ENCODE peak calls at places on chromosomes 2 and 18, in ten cellular contexts. F, C, Y, Z, W, M, P, Q, E and N are unnamed samples.

GRCh38 chr2:127733816-127734537 is 32.7 kb downstream of the SFT2D3 start:
- DNase-seq in F (no peak), C (no peak), Y (no peak), Z (peak), W (no peak), M (no peak), P (no peak), Q (no peak), E (no peak), N (no peak)

GRCh38 chr2:188079176-188079575 is 212.5 kb upstream of the GULP1 start:
- DNase-seq in F (no peak), C (no peak), Y (no peak), Z (peak), W (no peak), M (no peak), P (no peak), Q (no peak), E (no peak), N (no peak)

GRCh38 chr2:61439241-61440002 is 31.5 kb downstream of the USP34 start:
- DNase-seq in F (no peak), C (no peak), Y (no peak), Z (no peak), W (no peak), M (no peak), P (no peak), Q (no peak), E (peak), N (no peak)

GRCh38 chr2:74373189-74373588 is 6.9 kb downstream of the DCTN1 start:
- DNase-seq in F (no peak), C (no peak), Y (no peak), Z (peak), W (no peak), M (no peak), P (no peak), Q (no peak), E (peak), N (no peak)

GRCh38 chr2:181772334-181772733 is 92.0 kb upstream of the NEUROD1 start:
- DNase-seq in F (no peak), C (no peak), Y (no peak), Z (no peak), W (no peak), M (no peak), P (no peak), Q (no peak), E (no peak), N (no peak)

GRCh38 chr2:182283512-182283911 is 143.3 kb downstream of the PDE1A start:
- DNase-seq in F (no peak), C (no peak), Y (no peak), Z (peak), W (no peak), M (no peak), P (no peak), Q (no peak), E (no peak), N (no peak)

GRCh38 chr2:200797242-200797770 is 14.4 kb upstream of the BZW1 start:
- DNase-seq in F (no peak), C (no peak), Y (peak), Z (peak), W (no peak), M (no peak), P (peak), Q (no peak), E (peak), N (no peak)

GRCh38 chr2:81901017-81901416 is 1596.5 kb upstream of the LRRTM1 start:
- DNase-seq in F (peak), C (no peak), Y (no peak), Z (peak), W (no peak), M (no peak), P (no peak), Q (no peak), E (no peak), N (no peak)

GRCh38 chr2:5788447-5788846 is 96.3 kb downstream of the SOX11 start:
- DNase-seq in F (no peak), C (no peak), Y (no peak), Z (no peak), W (no peak), M (no peak), P (no peak), Q (no peak), E (no peak), N (no peak)

GRCh38 chr2:106053116-106053515 is 141.0 kb downstream of the UXS1 start:
- DNase-seq in F (peak), C (no peak), Y (no peak), Z (peak), W (no peak), M (no peak), P (no peak), Q (no peak), E (no peak), N (no peak)

GRCh38 chr2:143893340-143893739 is 626.6 kb downstream of the ZEB2 start:
- DNase-seq in F (no peak), C (no peak), Y (no peak), Z (no peak), W (no peak), M (no peak), P (no peak), Q (no peak), E (no peak), N (no peak)

GRCh38 chr18:9735238-9735637 is 27.1 kb downstream of the RAB31 start:
- DNase-seq in F (no peak), C (no peak), Y (no peak), Z (no peak), W (no peak), M (no peak), P (no peak), Q (no peak), E (no peak), N (no peak)

GRCh38 chr18:79478484-79479113 is 82.9 kb downstream of the NFATC1 start:
- DNase-seq in F (no peak), C (no peak), Y (peak), Z (no peak), W (no peak), M (no peak), P (no peak), Q (no peak), E (peak), N (no peak)

GRCh38 chr18:72826736-72827135 is 41.1 kb downstream of the NETO1 start:
- DNase-seq in F (no peak), C (no peak), Y (no peak), Z (no peak), W (no peak), M (no peak), P (no peak), Q (no peak), E (no peak), N (no peak)

GRCh38 chr2:186827862-186828492 is 21.0 kb downstream of the ZSWIM2 start:
- DNase-seq in F (no peak), C (no peak), Y (no peak), Z (no peak), W (no peak), M (no peak), P (no peak), Q (no peak), E (no peak), N (no peak)

GRCh38 chr2:130839011-130839780 is 2.5 kb downstream of the ARHGEF4 start:
- DNase-seq in F (no peak), C (no peak), Y (no peak), Z (no peak), W (no peak), M (no peak), P (no peak), Q (no peak), E (no peak), N (no peak)

GRCh38 chr2:225041210-225041870 is 928 bp downstream of the DOCK10 start:
- DNase-seq in F (peak), C (no peak), Y (no peak), Z (peak), W (no peak), M (peak), P (no peak), Q (peak), E (no peak), N (peak)

GRCh38 chr2:88247531-88247930 is 77.4 kb downstream of the THNSL2 start:
- DNase-seq in F (no peak), C (no peak), Y (no peak), Z (no peak), W (peak), M (no peak), P (no peak), Q (no peak), E (no peak), N (no peak)

GRCh38 chr2:230472619-230473018 is 56.6 kb downstream of the SP100 start:
- DNase-seq in F (no peak), C (no peak), Y (no peak), Z (peak), W (no peak), M (peak), P (no peak), Q (no peak), E (no peak), N (no peak)

GRCh38 chr18:79845164-79845563 is 47.4 kb downstream of the KCNG2 start:
- DNase-seq in F (no peak), C (no peak), Y (no peak), Z (no peak), W (peak), M (no peak), P (no peak), Q (no peak), E (no peak), N (no peak)

GRCh38 chr2:169034256-169034655 is 3.1 kb upstream of the ABCB11 start:
- DNase-seq in F (no peak), C (no peak), Y (no peak), Z (peak), W (no peak), M (no peak), P (no peak), Q (no peak), E (no peak), N (no peak)

GRCh38 chr2:53422979-53423378 is 344.6 kb upstream of the CHAC2 start:
- DNase-seq in F (peak), C (no peak), Y (no peak), Z (peak), W (no peak), M (no peak), P (peak), Q (peak), E (peak), N (peak)
- TF ChIP-seq CTCF in F (peak), C (peak), Y (peak), Z (peak), W (peak), M (no peak), P (peak), Q (peak), E (no peak), N (peak)

GRCh38 chr2:120180066-120180465 is 43.1 kb downstream of the TMEM185B start:
- DNase-seq in F (no peak), C (no peak), Y (no peak), Z (no peak), W (no peak), M (no peak), P (no peak), Q (no peak), E (no peak), N (no peak)

GRCh38 chr2:120177973-120178372 is 45.2 kb downstream of the TMEM185B start:
- DNase-seq in F (peak), C (no peak), Y (no peak), Z (no peak), W (no peak), M (no peak), P (no peak), Q (no peak), E (no peak), N (no peak)

GRCh38 chr2:120176526-120176925 is 46.7 kb downstream of the TMEM185B start:
- DNase-seq in F (no peak), C (no peak), Y (no peak), Z (no peak), W (no peak), M (no peak), P (no peak), Q (no peak), E (no peak), N (no peak)

GRCh38 chr2:120177011-120177621 is 46.1 kb downstream of the TMEM185B start:
- DNase-seq in F (peak), C (no peak), Y (no peak), Z (no peak), W (no peak), M (no peak), P (no peak), Q (peak), E (peak), N (peak)

GRCh38 chr2:120182019-120182560 is 41.1 kb downstream of the TMEM185B start:
- DNase-seq in F (no peak), C (no peak), Y (no peak), Z (no peak), W (no peak), M (no peak), P (no peak), Q (peak), E (no peak), N (no peak)
- TF ChIP-seq CTCF in F (no peak), C (no peak), Y (no peak), Z (no peak), W (no peak), M (no peak), P (no peak), Q (no peak), E (no peak), N (no peak)

DNA sequence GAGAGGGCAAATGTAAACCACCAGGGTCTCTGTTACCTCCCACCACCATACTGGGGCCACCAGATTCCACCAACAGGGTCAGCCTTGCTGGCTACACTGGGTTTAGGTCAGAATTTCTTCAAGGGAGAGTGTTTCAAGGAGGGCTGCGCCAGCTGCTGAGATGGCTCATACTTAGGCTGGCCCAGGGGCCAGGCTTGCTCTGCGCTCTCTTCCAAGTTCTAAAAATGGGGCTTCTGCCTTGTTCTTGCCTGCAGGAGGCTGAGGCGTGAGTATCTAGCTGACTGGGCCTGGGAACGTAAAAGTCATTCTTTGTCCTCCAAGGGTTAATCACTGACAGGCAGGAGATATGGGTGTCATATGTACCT is 28.1 kb downstream of the MRPL33 start:
- DNase-seq in F (no peak), C (no peak), Y (no peak), Z (no peak), W (no peak), M (peak), P (no peak), Q (no peak), E (no peak), N (no peak)
- TF ChIP-seq CTCF in F (no peak), C (no peak), Y (no peak), Z (no peak), W (no peak), M (no peak), P (no peak), Q (no peak), E (no peak), N (no peak)

GRCh38 chr2:86195055-86195807 is at the start of gene IMMT:
- DNase-seq in F (peak), C (peak), Y (peak), Z (peak), W (peak), M (peak), P (peak), Q (peak), E (peak), N (peak)
- TF ChIP-seq CTCF in F (no peak), C (no peak), Y (no peak), Z (no peak), W (no peak), M (no peak), P (no peak), Q (no peak), E (no peak), N (no peak)

GRCh38 chr2:121483021-121483420 is 47.7 kb upstream of the RNU4ATAC start:
- DNase-seq in F (no peak), C (no peak), Y (no peak), Z (no peak), W (no peak), M (no peak), P (no peak), Q (no peak), E (no peak), N (no peak)

GRCh38 chr2:121480826-121481225 is 49.9 kb upstream of the RNU4ATAC start:
- DNase-seq in F (no peak), C (no peak), Y (peak), Z (peak), W (no peak), M (no peak), P (no peak), Q (no peak), E (no peak), N (no peak)

GRCh38 chr2:121478996-121479735 is 51.5 kb upstream of the RNU4ATAC start:
- DNase-seq in F (no peak), C (no peak), Y (no peak), Z (no peak), W (no peak), M (no peak), P (no peak), Q (no peak), E (no peak), N (no peak)

GRCh38 chr2:121476714-121477113 is 54.0 kb upstream of the RNU4ATAC start:
- DNase-seq in F (no peak), C (no peak), Y (no peak), Z (no peak), W (no peak), M (no peak), P (no peak), Q (no peak), E (no peak), N (no peak)

GRCh38 chr2:121479882-121480522 is 50.7 kb upstream of the RNU4ATAC start:
- DNase-seq in F (no peak), C (no peak), Y (no peak), Z (peak), W (no peak), M (no peak), P (peak), Q (no peak), E (no peak), N (no peak)
- TF ChIP-seq CTCF in F (no peak), C (peak), Y (no peak), Z (peak), W (no peak), M (no peak), P (peak), Q (peak), E (no peak), N (no peak)

DNA sequence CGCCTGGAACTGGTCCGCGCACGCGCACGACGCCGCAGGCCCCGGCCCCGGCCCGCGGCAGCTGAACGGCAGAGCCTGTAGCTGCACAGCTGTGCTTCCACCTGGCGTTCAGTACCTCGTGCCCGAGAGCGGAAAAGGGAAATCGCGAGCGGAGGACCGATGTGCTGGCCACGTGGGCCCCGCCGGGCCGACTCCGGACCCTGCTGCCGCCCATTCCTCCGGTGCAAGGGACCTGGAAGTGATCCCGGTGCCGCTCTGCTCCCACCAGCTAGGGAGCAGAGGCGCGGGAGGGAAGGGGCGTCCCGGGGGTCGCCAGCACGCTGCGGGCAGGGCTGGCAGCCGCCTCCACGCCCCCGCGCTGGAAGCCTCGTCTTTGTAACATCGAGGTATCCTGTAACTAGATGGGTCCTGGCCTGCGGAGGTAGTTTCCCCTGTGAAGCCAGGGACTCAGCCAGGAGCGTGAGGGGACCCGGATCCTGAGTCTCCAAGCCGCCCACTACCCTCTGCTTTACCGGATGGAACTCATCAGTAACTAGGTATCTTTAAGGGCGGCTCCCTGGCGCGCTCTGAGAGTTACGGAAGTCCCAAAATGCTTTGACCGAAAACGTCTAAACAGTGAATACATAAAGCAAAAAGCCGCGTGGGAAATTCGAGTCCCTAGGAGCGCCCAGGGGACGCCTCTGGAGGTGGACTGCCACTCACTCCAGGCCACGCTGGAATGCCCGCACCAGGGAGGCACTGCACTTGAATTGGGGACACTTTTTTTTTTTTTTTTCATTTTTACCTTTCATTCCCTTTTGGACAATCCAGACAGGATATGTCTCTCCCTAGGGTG is 736 bp upstream of the ODC1 start:
- DNase-seq in F (peak), C (peak), Y (peak), Z (no peak), W (peak), M (no peak), P (no peak), Q (peak), E (peak), N (peak)
- TF ChIP-seq CTCF in F (peak), C (peak), Y (no peak), Z (peak), W (no peak), M (no peak), P (peak), Q (peak), E (no peak), N (peak)

GRCh38 chr2:66445781-66446177 is 10.9 kb downstream of the MEIS1 start:
- DNase-seq in F (no peak), C (no peak), Y (peak), Z (no peak), W (no peak), M (no peak), P (no peak), Q (no peak), E (peak), N (no peak)
- TF ChIP-seq CTCF in F (no peak), C (no peak), Y (no peak), Z (peak), W (peak), M (no peak), P (no peak), Q (no peak), E (no peak), N (no peak)

GRCh38 chr18:2009957-2010697 is 561.2 kb downstream of the METTL4 start:
- DNase-seq in F (no peak), C (no peak), Y (no peak), Z (peak), W (no peak), M (no peak), P (no peak), Q (no peak), E (no peak), N (no peak)
- TF ChIP-seq CTCF in F (no peak), C (no peak), Y (no peak), Z (no peak), W (no peak), M (no peak), P (no peak), Q (no peak), E (no peak), N (no peak)

GRCh38 chr18:63747006-63747405 is 28.2 kb upstream of the SERPINB7 start:
- DNase-seq in F (no peak), C (no peak), Y (no peak), Z (no peak), W (no peak), M (no peak), P (no peak), Q (no peak), E (no peak), N (no peak)

GRCh38 chr18:63736856-63737255 is 34.1 kb downstream of the SERPINB11 start:
- DNase-seq in F (no peak), C (no peak), Y (no peak), Z (no peak), W (no peak), M (peak), P (no peak), Q (no peak), E (no peak), N (no peak)

DNA sequence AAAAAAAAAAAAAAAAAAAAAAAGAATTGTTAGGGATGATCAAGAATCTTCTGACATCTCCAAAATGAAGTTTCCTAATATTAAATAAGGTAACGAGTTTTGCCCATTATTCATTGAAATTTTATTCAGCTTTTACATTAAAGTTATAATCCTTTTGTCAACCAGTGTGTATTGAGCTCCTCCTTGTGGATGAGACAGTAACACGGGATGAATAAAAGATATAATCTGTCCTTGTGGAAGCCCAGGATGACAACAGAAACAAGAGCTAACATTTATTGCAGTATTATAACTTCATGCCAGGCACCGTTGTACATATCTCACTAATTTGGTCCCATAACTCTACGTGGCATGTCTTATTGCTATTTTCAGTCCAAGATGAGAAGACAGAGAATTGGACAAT is 33.4 kb upstream of the SERPINB7 start:
- DNase-seq in F (no peak), C (no peak), Y (no peak), Z (peak), W (no peak), M (no peak), P (no peak), Q (no peak), E (no peak), N (no peak)
- TF ChIP-seq CTCF in F (no peak), C (peak), Y (no peak), Z (peak), W (peak), M (peak), P (peak), Q (no peak), E (no peak), N (no peak)